ENCODE peak calls at places on chromosomes 5 and 9, in eight cellular contexts. D, C, S, W, E, J, B and O are unnamed samples.
A peak's percentile ranks its signal among the peaks of the same experiment; 100 is the strongest.

GRCh38 chr5:8611067-8611466 is 742.1 kb downstream of the MTRR start:
- DNase-seq in W (no peak), E (no peak), S (no peak), C (no peak), B (no peak), D (no peak), J (no peak), O (no peak)

GRCh38 chr9:973295-973842 is 3.1 kb upstream of the DMRT3 start:
- DNase-seq in B (no peak), E (no peak), J (no peak), C (no peak), W (no peak), S (no peak), D (no peak), O (no peak)

GRCh38 chr5:16600397-16600796 is 16.4 kb downstream of the RETREG1 start:
- DNase-seq in W (no peak), D (peak; percentile 51), J (peak; percentile 65), C (no peak), S (no peak), B (peak; percentile 39), E (peak; percentile 23), O (peak; percentile 13)

GRCh38 chr9:134844821-134845220 is 35.8 kb upstream of the FCN2 start:
- DNase-seq in B (no peak), E (no peak), J (no peak), C (no peak), W (no peak), D (no peak), S (no peak), O (no peak)

GRCh38 chr9:104553261-104553660 is 15.7 kb upstream of the OR13C8 start:
- DNase-seq in B (no peak), C (no peak), J (peak; percentile 4), D (no peak), S (no peak), W (no peak), E (peak; percentile 51), O (peak; percentile 4)

GRCh38 chr5:1067141-1068121 is 44.4 kb downstream of the SLC12A7 start:
- DNase-seq in C (no peak), E (no peak), W (no peak), J (no peak), B (no peak), D (no peak), S (no peak), O (no peak)

GRCh38 chr5:83026930-83027687 is 50.1 kb downstream of the TMEM167A start:
- DNase-seq in W (no peak), D (no peak), B (peak; percentile 36), E (no peak), C (no peak), J (peak; percentile 23), S (no peak), O (no peak)

GRCh38 chr5:68290260-68290674 is 74.7 kb downstream of the PIK3R1 start:
- DNase-seq in C (no peak), E (peak; percentile 45), B (no peak), J (peak; percentile 73), S (peak; percentile 53), D (no peak), W (peak; percentile 34), O (peak; percentile 46)

GRCh38 chr5:73815631-73816030 is 189.6 kb downstream of the ARHGEF28 start:
- DNase-seq in C (peak; percentile 96), E (no peak), S (no peak), W (no peak), B (no peak), D (no peak), J (peak; percentile 44), O (peak; percentile 55)

GRCh38 chr5:139812836-139813805 is 17.5 kb downstream of the PSD2 start:
- DNase-seq in S (no peak), D (no peak), C (no peak), B (no peak), J (no peak), E (no peak), W (no peak), O (no peak)

GRCh38 chr9:76379494-76379893 is 14.7 kb downstream of the RFK start:
- DNase-seq in W (peak; percentile 49), E (no peak), D (no peak), S (no peak), B (peak; percentile 65), C (peak; percentile 98), J (peak; percentile 46), O (no peak)

GRCh38 chr5:151825445-151825844 is 53.7 kb downstream of the G3BP1 start:
- DNase-seq in S (peak; percentile 57), B (peak; percentile 53), J (peak; percentile 89), C (peak; percentile 49), W (peak; percentile 46), D (peak; percentile 45), E (peak; percentile 70), O (peak; percentile 65)

GRCh38 chr5:115575167-115576070 is 26.9 kb downstream of the TICAM2 start:
- DNase-seq in B (peak; percentile 96), J (peak; percentile 58), W (no peak), S (no peak), D (no peak), C (peak; percentile 85), E (peak; percentile 83), O (peak; percentile 81)

GRCh38 chr5:134512661-134512999 is 12.8 kb upstream of the JADE2 start:
- DNase-seq in S (no peak), B (no peak), C (no peak), W (no peak), D (no peak), J (no peak), E (no peak), O (no peak)
- H3K4me3 ChIP-seq in S (no peak overlapping the region), B (no peak overlapping the region), C (no peak overlapping the region), W (no peak overlapping the region), D (no peak overlapping the region), J (no peak overlapping the region), E (no peak overlapping the region), O (no peak overlapping the region)

GRCh38 chr5:181190711-181191525 is 14.1 kb downstream of the TRIM7 start:
- DNase-seq in C (no peak), W (peak; percentile 57), S (peak; percentile 57), B (no peak), E (no peak), D (peak; percentile 31), J (peak; percentile 63), O (no peak)
- TF ChIP-seq CTCF in C (no peak), W (no peak), S (no peak), B (peak; percentile 14), E (peak; percentile 37), D (no peak), J (peak; percentile 26), O (peak; percentile 24)

GRCh38 chr5:2754621-2755370 is 3.3 kb upstream of the IRX2 start:
- DNase-seq in S (no peak), D (no peak), J (no peak), W (no peak), B (no peak), E (no peak), C (no peak), O (no peak)
- H3K4me3 ChIP-seq in S (no peak overlapping the region), D (no peak overlapping the region), J (no peak overlapping the region), W (no peak overlapping the region), B (no peak overlapping the region), E (no peak overlapping the region), C (peak overlapping the region; percentile 35), O (no peak overlapping the region)

DNA sequence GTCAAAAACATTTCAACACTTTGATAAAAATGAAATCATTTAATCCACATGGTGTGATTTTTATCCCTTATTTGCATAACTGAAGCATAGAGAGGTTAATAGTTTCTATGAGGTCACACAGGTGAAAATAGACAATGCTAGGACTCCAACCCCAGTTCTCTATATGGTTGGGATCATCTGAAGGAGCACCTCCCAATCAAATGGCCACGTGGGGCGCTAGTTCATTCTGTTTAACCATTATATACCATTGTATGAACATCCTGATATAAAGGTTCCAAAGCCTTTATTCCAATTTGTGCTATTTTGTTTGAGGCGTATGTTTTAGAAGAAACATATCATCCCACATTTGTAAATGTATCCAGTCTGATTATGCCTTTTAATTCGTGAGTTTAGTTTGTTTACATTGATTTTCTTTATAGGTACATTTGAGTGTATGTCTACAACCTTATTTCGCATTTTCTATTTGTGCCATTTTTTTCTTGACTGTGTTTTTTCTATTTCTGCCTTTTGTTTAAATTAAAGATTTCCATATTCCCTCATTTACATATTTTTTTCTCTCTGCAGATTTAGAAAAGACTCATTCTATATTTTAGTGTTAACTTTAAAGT is 1092.0 kb downstream of the MAT2B start:
- DNase-seq in C (peak; percentile 20), S (no peak), W (no peak), J (no peak), D (no peak), E (no peak), B (no peak), O (no peak)
- TF ChIP-seq CTCF in C (peak; percentile 39), S (no peak), W (no peak), J (no peak), D (no peak), E (peak; percentile 16), B (peak; percentile 6), O (peak; percentile 37)

GRCh38 chr5:93590511-93590910 is 7.5 kb downstream of the NR2F1 start:
- DNase-seq in S (no peak), W (no peak), C (no peak), J (peak; percentile 58), D (no peak), E (no peak), B (no peak), O (peak; percentile 55)

GRCh38 chr5:93589348-93589662 is 6.3 kb downstream of the NR2F1 start:
- DNase-seq in W (no peak), C (no peak), D (no peak), B (no peak), J (peak; percentile 32), S (no peak), E (no peak), O (no peak)

GRCh38 chr5:93588586-93589347 is 5.7 kb downstream of the NR2F1 start:
- DNase-seq in W (no peak), C (no peak), D (no peak), E (no peak), S (no peak), J (peak; percentile 63), B (no peak), O (peak; percentile 55)

GRCh38 chr5:93591323-93591945 is 8.4 kb downstream of the NR2F1 start:
- DNase-seq in B (no peak), W (no peak), S (no peak), D (no peak), J (peak; percentile 7), E (no peak), C (no peak), O (no peak)

DNA sequence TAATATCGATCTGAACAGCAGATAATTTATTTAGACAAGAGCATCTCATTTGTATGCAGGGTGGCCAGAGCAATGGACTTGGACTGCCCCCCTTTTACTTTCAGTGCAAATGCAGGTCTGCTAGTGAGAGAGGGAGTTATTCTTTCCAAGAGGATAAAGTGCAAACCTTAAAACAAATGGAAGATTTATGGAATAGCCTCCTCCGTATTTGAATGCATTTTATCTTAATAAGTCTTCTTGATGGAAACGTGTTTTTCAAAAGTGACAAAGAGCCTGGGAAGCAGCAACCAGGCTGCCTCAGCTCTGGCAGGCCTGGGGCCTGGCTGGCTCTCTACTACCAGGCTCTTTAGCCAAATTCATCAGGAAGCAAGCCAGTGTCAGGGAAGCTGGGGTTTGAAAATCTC is 6.8 kb downstream of the NR2F1 start:
- DNase-seq in E (no peak), D (no peak), J (peak; percentile 52), W (no peak), B (no peak), C (no peak), S (no peak), O (peak; percentile 64)
- H3K4me3 ChIP-seq in E (peak overlapping the region; percentile 68), D (no peak overlapping the region), J (peak overlapping the region; percentile 69), W (no peak overlapping the region), B (no peak overlapping the region), C (no peak overlapping the region), S (no peak overlapping the region), O (peak overlapping the region; percentile 76)

GRCh38 chr5:167576126-167576525 is 715.3 kb upstream of the WWC1 start:
- DNase-seq in B (no peak), D (no peak), C (no peak), J (no peak), E (no peak), W (no peak), S (no peak), O (peak; percentile 24)
- TF ChIP-seq CTCF in B (no peak), D (no peak), C (no peak), J (no peak), E (no peak), W (no peak), S (no peak), O (peak; percentile 17)